ENCODE peak calls at places on chromosomes 4 and X, in ten cellular contexts. One of them, this sample, is unnamed.

GRCh38 chrX:100973411-100973810 is 3.9 kb downstream of the ARL13A start:
- DNase-seq in ecto neural progenitor cell: no peak
- DNase-seq in posterior cingulate gyrus: no peak
- DNase-seq in GM18507: no peak
- DNase-seq in stimulated activated CD4-positive, alpha-beta T cell treated with anti-CD3 and anti-CD28 coated beads, Interleukin-2, amount 100 ng/mL, for 24 hours: no peak
- DNase-seq in foreskin melanocyte: no peak
- DNase-seq in CD4-positive, alpha-beta memory T cell: no peak
- DNase-seq in astrocyte of the spinal cord: peak; percentile 65
- DNase-seq in neuronal stem cell: no peak
- DNase-seq in cardiac muscle cell: peak; percentile 10
- DNase-seq in this sample: no peak

GRCh38 chr4:159178147-159178541 is 75.3 kb downstream of the RAPGEF2 start:
- DNase-seq in CD4-positive, alpha-beta memory T cell: no peak
- DNase-seq in ecto neural progenitor cell: no peak
- DNase-seq in stimulated activated CD4-positive, alpha-beta T cell treated with anti-CD3 and anti-CD28 coated beads, Interleukin-2, amount 100 ng/mL, for 24 hours: no peak
- DNase-seq in GM18507: no peak
- DNase-seq in neuronal stem cell: no peak
- DNase-seq in posterior cingulate gyrus: no peak
- DNase-seq in astrocyte of the spinal cord: peak; percentile 35
- DNase-seq in foreskin melanocyte: no peak
- DNase-seq in cardiac muscle cell: peak; percentile 68
- DNase-seq in this sample: no peak

GRCh38 chr4:187128971-187129370 is 405.3 kb upstream of the FAT1 start:
- DNase-seq in posterior cingulate gyrus: no peak
- DNase-seq in neuronal stem cell: no peak
- DNase-seq in GM18507: no peak
- DNase-seq in ecto neural progenitor cell: no peak
- DNase-seq in stimulated activated CD4-positive, alpha-beta T cell treated with anti-CD3 and anti-CD28 coated beads, Interleukin-2, amount 100 ng/mL, for 24 hours: no peak
- DNase-seq in cardiac muscle cell: no peak
- DNase-seq in astrocyte of the spinal cord: peak; percentile 73
- DNase-seq in foreskin melanocyte: peak; percentile 9
- DNase-seq in CD4-positive, alpha-beta memory T cell: no peak
- DNase-seq in this sample: no peak

GRCh38 chr4:42672359-42673083 is 15.6 kb upstream of the ATP8A1 start:
- DNase-seq in cardiac muscle cell: no peak
- DNase-seq in astrocyte of the spinal cord: no peak
- DNase-seq in ecto neural progenitor cell: no peak
- DNase-seq in CD4-positive, alpha-beta memory T cell: no peak
- DNase-seq in GM18507: no peak
- DNase-seq in foreskin melanocyte: no peak
- DNase-seq in posterior cingulate gyrus: no peak
- DNase-seq in stimulated activated CD4-positive, alpha-beta T cell treated with anti-CD3 and anti-CD28 coated beads, Interleukin-2, amount 100 ng/mL, for 24 hours: no peak
- DNase-seq in neuronal stem cell: no peak
- DNase-seq in this sample: no peak

GRCh38 chrX:48854898-48855297 is 19.5 kb upstream of the PCSK1N start:
- DNase-seq in neuronal stem cell: no peak
- DNase-seq in posterior cingulate gyrus: no peak
- DNase-seq in foreskin melanocyte: no peak
- DNase-seq in cardiac muscle cell: peak; percentile 11
- DNase-seq in ecto neural progenitor cell: no peak
- DNase-seq in astrocyte of the spinal cord: no peak
- DNase-seq in CD4-positive, alpha-beta memory T cell: no peak
- DNase-seq in GM18507: no peak
- DNase-seq in stimulated activated CD4-positive, alpha-beta T cell treated with anti-CD3 and anti-CD28 coated beads, Interleukin-2, amount 100 ng/mL, for 24 hours: no peak
- DNase-seq in this sample: no peak

GRCh38 chrX:86021652-86022289 is 25.6 kb downstream of the CHM start:
- DNase-seq in neuronal stem cell: no peak
- DNase-seq in posterior cingulate gyrus: no peak
- DNase-seq in stimulated activated CD4-positive, alpha-beta T cell treated with anti-CD3 and anti-CD28 coated beads, Interleukin-2, amount 100 ng/mL, for 24 hours: no peak
- DNase-seq in CD4-positive, alpha-beta memory T cell: no peak
- DNase-seq in ecto neural progenitor cell: no peak
- DNase-seq in GM18507: no peak
- DNase-seq in cardiac muscle cell: peak; percentile 3
- DNase-seq in astrocyte of the spinal cord: no peak
- DNase-seq in foreskin melanocyte: no peak
- DNase-seq in this sample: no peak

GRCh38 chrX:149715468-149715867 is 3.6 kb downstream of the MAGEA11 start:
- DNase-seq in posterior cingulate gyrus: no peak
- DNase-seq in cardiac muscle cell: no peak
- DNase-seq in astrocyte of the spinal cord: no peak
- DNase-seq in foreskin melanocyte: no peak
- DNase-seq in CD4-positive, alpha-beta memory T cell: no peak
- DNase-seq in neuronal stem cell: no peak
- DNase-seq in ecto neural progenitor cell: no peak
- DNase-seq in GM18507: no peak
- DNase-seq in stimulated activated CD4-positive, alpha-beta T cell treated with anti-CD3 and anti-CD28 coated beads, Interleukin-2, amount 100 ng/mL, for 24 hours: no peak
- DNase-seq in this sample: no peak

GRCh38 chr4:19193274-19193962 is 1058.3 kb upstream of the SLIT2 start:
- DNase-seq in astrocyte of the spinal cord: no peak
- DNase-seq in neuronal stem cell: no peak
- DNase-seq in cardiac muscle cell: no peak
- DNase-seq in stimulated activated CD4-positive, alpha-beta T cell treated with anti-CD3 and anti-CD28 coated beads, Interleukin-2, amount 100 ng/mL, for 24 hours: no peak
- DNase-seq in ecto neural progenitor cell: no peak
- DNase-seq in foreskin melanocyte: no peak
- DNase-seq in posterior cingulate gyrus: no peak
- DNase-seq in GM18507: no peak
- DNase-seq in CD4-positive, alpha-beta memory T cell: no peak
- DNase-seq in this sample: no peak

GRCh38 chrX:31459361-31459760 is 387.5 kb upstream of the FTHL17 start:
- DNase-seq in astrocyte of the spinal cord: no peak
- DNase-seq in GM18507: no peak
- DNase-seq in neuronal stem cell: no peak
- DNase-seq in ecto neural progenitor cell: no peak
- DNase-seq in cardiac muscle cell: peak; percentile 35
- DNase-seq in posterior cingulate gyrus: no peak
- DNase-seq in foreskin melanocyte: no peak
- DNase-seq in stimulated activated CD4-positive, alpha-beta T cell treated with anti-CD3 and anti-CD28 coated beads, Interleukin-2, amount 100 ng/mL, for 24 hours: no peak
- DNase-seq in CD4-positive, alpha-beta memory T cell: no peak
- DNase-seq in this sample: no peak

GRCh38 chr4:121551881-121552280 is 144.9 kb downstream of the ANXA5 start:
- DNase-seq in neuronal stem cell: no peak
- DNase-seq in CD4-positive, alpha-beta memory T cell: no peak
- DNase-seq in stimulated activated CD4-positive, alpha-beta T cell treated with anti-CD3 and anti-CD28 coated beads, Interleukin-2, amount 100 ng/mL, for 24 hours: no peak
- DNase-seq in cardiac muscle cell: peak; percentile 1
- DNase-seq in foreskin melanocyte: peak; percentile 3
- DNase-seq in posterior cingulate gyrus: no peak
- DNase-seq in ecto neural progenitor cell: no peak
- DNase-seq in astrocyte of the spinal cord: no peak
- DNase-seq in GM18507: no peak
- DNase-seq in this sample: no peak

GRCh38 chrX:49192722-49193328 is 6.7 kb upstream of the PRICKLE3 start:
- DNase-seq in posterior cingulate gyrus: no peak
- DNase-seq in astrocyte of the spinal cord: peak; percentile 12
- DNase-seq in stimulated activated CD4-positive, alpha-beta T cell treated with anti-CD3 and anti-CD28 coated beads, Interleukin-2, amount 100 ng/mL, for 24 hours: peak; percentile 32
- DNase-seq in neuronal stem cell: no peak
- DNase-seq in foreskin melanocyte: no peak
- DNase-seq in cardiac muscle cell: peak; percentile 56
- DNase-seq in CD4-positive, alpha-beta memory T cell: peak; percentile 25
- DNase-seq in GM18507: no peak
- DNase-seq in ecto neural progenitor cell: no peak
- DNase-seq in this sample: no peak

GRCh38 chr4:169241480-169241879 is 29.3 kb downstream of the SH3RF1 start:
- DNase-seq in stimulated activated CD4-positive, alpha-beta T cell treated with anti-CD3 and anti-CD28 coated beads, Interleukin-2, amount 100 ng/mL, for 24 hours: no peak
- DNase-seq in foreskin melanocyte: no peak
- DNase-seq in astrocyte of the spinal cord: no peak
- DNase-seq in neuronal stem cell: no peak
- DNase-seq in posterior cingulate gyrus: no peak
- DNase-seq in CD4-positive, alpha-beta memory T cell: no peak
- DNase-seq in GM18507: no peak
- DNase-seq in cardiac muscle cell: peak; percentile 46
- DNase-seq in ecto neural progenitor cell: no peak
- DNase-seq in this sample: no peak

GRCh38 chr4:13546855-13547562 is 2.7 kb upstream of the NKX3-2 start:
- DNase-seq in ecto neural progenitor cell: peak; percentile 77
- DNase-seq in astrocyte of the spinal cord: no peak
- DNase-seq in foreskin melanocyte: no peak
- DNase-seq in GM18507: no peak
- DNase-seq in CD4-positive, alpha-beta memory T cell: no peak
- DNase-seq in cardiac muscle cell: no peak
- DNase-seq in posterior cingulate gyrus: peak; percentile 59
- DNase-seq in neuronal stem cell: no peak
- DNase-seq in stimulated activated CD4-positive, alpha-beta T cell treated with anti-CD3 and anti-CD28 coated beads, Interleukin-2, amount 100 ng/mL, for 24 hours: no peak
- DNase-seq in this sample: no peak

GRCh38 chrX:148530464-148531077 is 30.2 kb downstream of the AFF2 start:
- DNase-seq in cardiac muscle cell: peak; percentile 50
- DNase-seq in astrocyte of the spinal cord: peak; percentile 39
- DNase-seq in CD4-positive, alpha-beta memory T cell: peak; percentile 3
- DNase-seq in GM18507: no peak
- DNase-seq in posterior cingulate gyrus: no peak
- DNase-seq in neuronal stem cell: no peak
- DNase-seq in ecto neural progenitor cell: no peak
- DNase-seq in stimulated activated CD4-positive, alpha-beta T cell treated with anti-CD3 and anti-CD28 coated beads, Interleukin-2, amount 100 ng/mL, for 24 hours: no peak
- DNase-seq in foreskin melanocyte: no peak
- DNase-seq in this sample: no peak

GRCh38 chr4:101102114-101102752 is 245.1 kb downstream of the PPP3CA start:
- DNase-seq in foreskin melanocyte: no peak
- DNase-seq in astrocyte of the spinal cord: peak; percentile 95
- DNase-seq in neuronal stem cell: no peak
- DNase-seq in GM18507: no peak
- DNase-seq in stimulated activated CD4-positive, alpha-beta T cell treated with anti-CD3 and anti-CD28 coated beads, Interleukin-2, amount 100 ng/mL, for 24 hours: no peak
- DNase-seq in cardiac muscle cell: peak; percentile 93
- DNase-seq in ecto neural progenitor cell: no peak
- DNase-seq in posterior cingulate gyrus: no peak
- DNase-seq in CD4-positive, alpha-beta memory T cell: no peak
- DNase-seq in this sample: no peak

GRCh38 chrX:47637546-47638195 is 7.9 kb upstream of the CFP start:
- DNase-seq in neuronal stem cell: no peak
- DNase-seq in GM18507: no peak
- DNase-seq in astrocyte of the spinal cord: peak; percentile 54
- DNase-seq in cardiac muscle cell: peak; percentile 20
- DNase-seq in stimulated activated CD4-positive, alpha-beta T cell treated with anti-CD3 and anti-CD28 coated beads, Interleukin-2, amount 100 ng/mL, for 24 hours: peak; percentile 34
- DNase-seq in ecto neural progenitor cell: peak; percentile 79
- DNase-seq in foreskin melanocyte: no peak
- DNase-seq in CD4-positive, alpha-beta memory T cell: peak; percentile 38
- DNase-seq in posterior cingulate gyrus: peak; percentile 87
- DNase-seq in this sample: peak; percentile 35

GRCh38 chr4:41181037-41181436 is 33.3 kb downstream of the APBB2 start:
- DNase-seq in foreskin melanocyte: no peak
- DNase-seq in ecto neural progenitor cell: no peak
- DNase-seq in GM18507: no peak
- DNase-seq in astrocyte of the spinal cord: no peak
- DNase-seq in stimulated activated CD4-positive, alpha-beta T cell treated with anti-CD3 and anti-CD28 coated beads, Interleukin-2, amount 100 ng/mL, for 24 hours: no peak
- DNase-seq in cardiac muscle cell: no peak
- DNase-seq in CD4-positive, alpha-beta memory T cell: no peak
- DNase-seq in posterior cingulate gyrus: no peak
- DNase-seq in neuronal stem cell: no peak
- DNase-seq in this sample: no peak

GRCh38 chr4:100929753-100930152 is 411.9 kb upstream of the EMCN start:
- DNase-seq in posterior cingulate gyrus: no peak
- DNase-seq in foreskin melanocyte: no peak
- DNase-seq in CD4-positive, alpha-beta memory T cell: no peak
- DNase-seq in cardiac muscle cell: no peak
- DNase-seq in neuronal stem cell: no peak
- DNase-seq in ecto neural progenitor cell: no peak
- DNase-seq in stimulated activated CD4-positive, alpha-beta T cell treated with anti-CD3 and anti-CD28 coated beads, Interleukin-2, amount 100 ng/mL, for 24 hours: no peak
- DNase-seq in astrocyte of the spinal cord: no peak
- DNase-seq in GM18507: no peak
- DNase-seq in this sample: no peak

GRCh38 chr4:84218002-84218401 is 281.1 kb downstream of the NKX6-1 start:
- DNase-seq in stimulated activated CD4-positive, alpha-beta T cell treated with anti-CD3 and anti-CD28 coated beads, Interleukin-2, amount 100 ng/mL, for 24 hours: no peak
- DNase-seq in foreskin melanocyte: peak; percentile 91
- DNase-seq in GM18507: no peak
- DNase-seq in posterior cingulate gyrus: no peak
- DNase-seq in astrocyte of the spinal cord: no peak
- DNase-seq in cardiac muscle cell: no peak
- DNase-seq in CD4-positive, alpha-beta memory T cell: no peak
- DNase-seq in neuronal stem cell: peak; percentile 14
- DNase-seq in ecto neural progenitor cell: no peak
- DNase-seq in this sample: no peak

GRCh38 chr4:136818811-136819210 is 713.5 kb downstream of the PCDH18 start:
- DNase-seq in astrocyte of the spinal cord: peak; percentile 44
- DNase-seq in GM18507: no peak
- DNase-seq in foreskin melanocyte: no peak
- DNase-seq in ecto neural progenitor cell: no peak
- DNase-seq in CD4-positive, alpha-beta memory T cell: no peak
- DNase-seq in posterior cingulate gyrus: no peak
- DNase-seq in neuronal stem cell: no peak
- DNase-seq in stimulated activated CD4-positive, alpha-beta T cell treated with anti-CD3 and anti-CD28 coated beads, Interleukin-2, amount 100 ng/mL, for 24 hours: no peak
- DNase-seq in cardiac muscle cell: peak; percentile 49
- DNase-seq in this sample: no peak

GRCh38 chr4:41590591-41590990 is 52.6 kb downstream of the LIMCH1 start:
- DNase-seq in foreskin melanocyte: no peak
- DNase-seq in GM18507: no peak
- DNase-seq in CD4-positive, alpha-beta memory T cell: no peak
- DNase-seq in cardiac muscle cell: no peak
- DNase-seq in stimulated activated CD4-positive, alpha-beta T cell treated with anti-CD3 and anti-CD28 coated beads, Interleukin-2, amount 100 ng/mL, for 24 hours: no peak
- DNase-seq in ecto neural progenitor cell: no peak
- DNase-seq in neuronal stem cell: no peak
- DNase-seq in posterior cingulate gyrus: no peak
- DNase-seq in astrocyte of the spinal cord: no peak
- DNase-seq in this sample: no peak

GRCh38 chrX:46953137-46953527 is 40.9 kb downstream of the JADE3 start:
- DNase-seq in ecto neural progenitor cell: no peak
- DNase-seq in GM18507: no peak
- DNase-seq in foreskin melanocyte: no peak
- DNase-seq in CD4-positive, alpha-beta memory T cell: no peak
- DNase-seq in neuronal stem cell: no peak
- DNase-seq in cardiac muscle cell: peak; percentile 20
- DNase-seq in stimulated activated CD4-positive, alpha-beta T cell treated with anti-CD3 and anti-CD28 coated beads, Interleukin-2, amount 100 ng/mL, for 24 hours: no peak
- DNase-seq in posterior cingulate gyrus: no peak
- DNase-seq in astrocyte of the spinal cord: peak; percentile 44
- DNase-seq in this sample: no peak

GRCh38 chr4:83618991-83619390 is 83.1 kb downstream of the GPAT3 start:
- DNase-seq in GM18507: no peak
- DNase-seq in astrocyte of the spinal cord: peak; percentile 37
- DNase-seq in neuronal stem cell: no peak
- DNase-seq in stimulated activated CD4-positive, alpha-beta T cell treated with anti-CD3 and anti-CD28 coated beads, Interleukin-2, amount 100 ng/mL, for 24 hours: no peak
- DNase-seq in ecto neural progenitor cell: no peak
- DNase-seq in cardiac muscle cell: peak; percentile 46
- DNase-seq in CD4-positive, alpha-beta memory T cell: no peak
- DNase-seq in posterior cingulate gyrus: no peak
- DNase-seq in foreskin melanocyte: no peak
- DNase-seq in this sample: peak; percentile 31

GRCh38 chrX:53440631-53441517 is 6.7 kb upstream of the HSD17B10 start:
- DNase-seq in astrocyte of the spinal cord: peak; percentile 58
- DNase-seq in stimulated activated CD4-positive, alpha-beta T cell treated with anti-CD3 and anti-CD28 coated beads, Interleukin-2, amount 100 ng/mL, for 24 hours: peak; percentile 23
- DNase-seq in cardiac muscle cell: peak; percentile 55
- DNase-seq in posterior cingulate gyrus: no peak
- DNase-seq in neuronal stem cell: no peak
- DNase-seq in GM18507: no peak
- DNase-seq in ecto neural progenitor cell: peak; percentile 47
- DNase-seq in foreskin melanocyte: no peak
- DNase-seq in CD4-positive, alpha-beta memory T cell: no peak
- DNase-seq in this sample: no peak

GRCh38 chr4:106160560-106160959 is 155.4 kb downstream of the TBCK start:
- DNase-seq in GM18507: no peak
- DNase-seq in neuronal stem cell: no peak
- DNase-seq in ecto neural progenitor cell: no peak
- DNase-seq in posterior cingulate gyrus: no peak
- DNase-seq in CD4-positive, alpha-beta memory T cell: no peak
- DNase-seq in astrocyte of the spinal cord: no peak
- DNase-seq in cardiac muscle cell: peak; percentile 16
- DNase-seq in foreskin melanocyte: peak; percentile 20
- DNase-seq in stimulated activated CD4-positive, alpha-beta T cell treated with anti-CD3 and anti-CD28 coated beads, Interleukin-2, amount 100 ng/mL, for 24 hours: no peak
- DNase-seq in this sample: no peak

GRCh38 chr4:76459291-76459723 is 24.3 kb downstream of the SHROOM3 start:
- DNase-seq in GM18507: no peak
- DNase-seq in cardiac muscle cell: peak; percentile 91
- DNase-seq in astrocyte of the spinal cord: peak; percentile 85
- DNase-seq in posterior cingulate gyrus: no peak
- DNase-seq in ecto neural progenitor cell: peak; percentile 84
- DNase-seq in foreskin melanocyte: no peak
- DNase-seq in neuronal stem cell: peak; percentile 97
- DNase-seq in CD4-positive, alpha-beta memory T cell: no peak
- DNase-seq in stimulated activated CD4-positive, alpha-beta T cell treated with anti-CD3 and anti-CD28 coated beads, Interleukin-2, amount 100 ng/mL, for 24 hours: no peak
- DNase-seq in this sample: no peak

GRCh38 chr4:18722748-18723191 is 701.2 kb upstream of the LCORL start:
- DNase-seq in astrocyte of the spinal cord: no peak
- DNase-seq in cardiac muscle cell: no peak
- DNase-seq in posterior cingulate gyrus: no peak
- DNase-seq in foreskin melanocyte: no peak
- DNase-seq in CD4-positive, alpha-beta memory T cell: no peak
- DNase-seq in stimulated activated CD4-positive, alpha-beta T cell treated with anti-CD3 and anti-CD28 coated beads, Interleukin-2, amount 100 ng/mL, for 24 hours: no peak
- DNase-seq in neuronal stem cell: peak; percentile 20
- DNase-seq in GM18507: no peak
- DNase-seq in ecto neural progenitor cell: no peak
- DNase-seq in this sample: no peak

GRCh38 chr4:87939978-87940690 is 35.4 kb upstream of the SPP1 start:
- DNase-seq in neuronal stem cell: no peak
- DNase-seq in CD4-positive, alpha-beta memory T cell: no peak
- DNase-seq in foreskin melanocyte: no peak
- DNase-seq in posterior cingulate gyrus: no peak
- DNase-seq in stimulated activated CD4-positive, alpha-beta T cell treated with anti-CD3 and anti-CD28 coated beads, Interleukin-2, amount 100 ng/mL, for 24 hours: no peak
- DNase-seq in astrocyte of the spinal cord: no peak
- DNase-seq in ecto neural progenitor cell: no peak
- DNase-seq in cardiac muscle cell: no peak
- DNase-seq in GM18507: no peak
- DNase-seq in this sample: no peak